ENCODE peak calls at places on chromosomes 13 and 19, in five cellular contexts. A is AG09319, U is GM13976, N is lower lobe of right lung, I is body of pancreas. H is an unnamed sample.

GRCh38 chr19:39692166-39692565 is 12.1 kb upstream of the LGALS14 start:
- DNase-seq in I (peak), A (no peak), U (no peak), N (no peak), H (no peak)

GRCh38 chr13:85492283-85492682 is 306.9 kb downstream of the SLITRK6 start:
- DNase-seq in I (no peak), A (no peak), N (no peak), U (no peak), H (no peak)

GRCh38 chr19:37691881-37692504 is 27.6 kb downstream of the ZNF607 start:
- DNase-seq in U (peak), I (peak), A (peak), N (peak), H (peak)

GRCh38 chr19:37654525-37654832 is 786 bp downstream of the ZFP30 start:
- DNase-seq in A (no peak), I (no peak), N (no peak), U (no peak), H (no peak)

GRCh38 chr19:49119411-49120324 is at the start of gene PPFIA3:
- DNase-seq in I (peak), U (no peak), N (peak), A (no peak), H (peak)

GRCh38 chr19:55209430-55210119 is at the start of gene PTPRH:
- DNase-seq in U (no peak), A (no peak), N (no peak), I (peak), H (no peak)

GRCh38 chr13:100667894-100668293 is 6.7 kb downstream of the TMTC4 start:
- DNase-seq in A (no peak), U (no peak), I (no peak), N (no peak), H (no peak)

GRCh38 chr19:51044327-51044726 is 9.5 kb upstream of the KLK12 start:
- DNase-seq in N (no peak), U (no peak), A (no peak), I (peak), H (no peak)

DNA sequence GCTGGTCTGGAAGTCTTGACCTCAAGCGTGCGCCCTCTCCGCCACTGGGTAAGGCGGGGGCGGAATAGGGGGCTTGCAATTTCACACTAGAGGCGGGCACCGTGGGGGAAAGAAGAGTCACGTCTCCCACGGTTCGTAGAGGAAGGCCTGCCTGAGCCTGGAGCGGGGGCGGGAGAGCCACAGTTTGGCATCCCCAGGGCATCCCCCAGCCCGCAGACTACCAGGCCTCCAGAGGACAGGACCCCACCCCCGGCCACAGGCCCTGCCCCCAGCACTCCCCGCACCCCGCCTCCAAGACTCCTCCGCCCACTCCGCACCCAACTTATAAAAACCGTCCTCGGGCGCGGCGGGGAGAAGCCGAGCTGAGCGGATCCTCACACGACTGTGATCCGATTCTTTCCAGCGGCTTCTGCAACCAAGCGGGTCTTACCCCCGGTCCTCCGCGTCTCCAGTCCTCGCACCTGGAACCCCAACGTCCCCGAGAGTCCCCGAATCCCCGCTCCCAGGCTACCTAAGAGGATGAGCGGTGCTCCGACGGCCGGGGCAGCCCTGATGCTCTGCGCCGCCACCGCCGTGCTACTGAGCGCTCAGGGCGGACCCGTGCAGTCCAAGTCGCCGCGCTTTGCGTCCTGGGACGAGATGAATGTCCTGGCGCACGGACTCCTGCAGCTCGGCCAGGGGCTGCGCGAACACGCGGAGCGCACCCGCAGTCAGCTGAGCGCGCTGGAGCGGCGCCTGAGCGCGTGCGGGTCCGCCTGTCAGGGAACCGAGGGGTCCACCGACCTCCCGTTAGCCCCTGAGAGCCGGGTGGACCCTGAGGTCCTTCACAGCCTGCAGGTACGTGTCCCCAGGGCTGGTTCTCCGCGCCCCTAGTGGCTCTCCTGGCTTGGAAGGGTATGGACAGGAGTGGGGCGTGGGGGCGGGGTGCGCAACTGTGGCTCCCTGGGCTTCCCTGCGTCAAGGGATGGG is at the start of gene ANGPTL4:
- DNase-seq in I (peak), U (peak), A (peak), N (peak), H (peak)
- TF ChIP-seq CTCF in I (peak), U (no peak), A (peak), N (no peak), H (no peak)

GRCh38 chr19:5337886-5338595 is 2.6 kb downstream of the PTPRS start:
- DNase-seq in I (no peak), A (no peak), U (no peak), N (no peak), H (no peak)

GRCh38 chr19:5339470-5339949 is 1.1 kb downstream of the PTPRS start:
- DNase-seq in A (no peak), U (peak), N (no peak), I (no peak), H (no peak)

GRCh38 chr19:5339950-5340636 is 519 bp downstream of the PTPRS start:
- DNase-seq in N (no peak), U (peak), I (no peak), A (no peak), H (no peak)

GRCh38 chr19:5337126-5337525 is 3.5 kb downstream of the PTPRS start:
- DNase-seq in U (no peak), A (no peak), I (no peak), N (no peak), H (no peak)

DNA sequence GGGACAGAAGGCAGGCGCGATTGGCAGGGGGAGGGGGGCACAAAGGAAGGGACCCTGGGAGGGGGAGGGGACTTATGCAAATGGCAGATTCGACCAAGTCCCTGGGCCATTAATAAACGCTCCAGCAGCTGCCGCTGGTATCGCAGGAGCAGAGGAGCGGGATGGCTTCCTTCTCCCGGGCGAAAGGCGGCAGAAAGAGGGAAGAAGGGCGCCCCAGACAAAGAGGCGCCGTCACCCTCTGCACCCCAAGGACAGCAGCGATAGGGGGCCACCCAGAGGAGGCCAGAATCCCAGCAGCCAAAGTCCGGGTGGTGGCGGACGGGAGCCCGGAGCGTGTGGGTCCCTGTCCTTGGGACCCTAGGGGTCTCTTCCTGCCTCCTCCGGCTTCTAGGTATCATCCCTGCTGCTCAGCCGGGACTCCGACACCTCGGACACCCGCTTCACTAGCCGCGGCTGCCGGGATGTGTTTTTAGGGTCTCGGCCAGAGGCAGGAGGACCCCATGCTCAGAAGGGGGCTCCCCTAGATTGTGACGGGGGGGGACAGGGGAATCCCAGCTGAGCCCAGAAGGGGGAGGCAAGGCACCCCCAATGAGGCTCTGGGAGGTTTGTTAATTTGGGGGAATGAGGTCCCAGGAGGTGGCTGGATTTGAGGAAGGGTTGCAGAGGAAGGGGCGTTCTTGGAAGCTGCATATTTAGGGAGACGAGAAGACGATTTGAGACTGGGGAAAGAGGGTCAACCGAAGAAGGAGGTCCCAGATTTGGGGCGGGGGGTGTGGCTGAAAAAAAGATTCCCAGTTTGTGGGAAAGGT is 1.7 kb downstream of the PTPRS start:
- DNase-seq in N (no peak), I (no peak), U (peak), A (no peak), H (no peak)
- TF ChIP-seq CTCF in N (no peak), I (no peak), U (peak), A (no peak), H (no peak)

DNA sequence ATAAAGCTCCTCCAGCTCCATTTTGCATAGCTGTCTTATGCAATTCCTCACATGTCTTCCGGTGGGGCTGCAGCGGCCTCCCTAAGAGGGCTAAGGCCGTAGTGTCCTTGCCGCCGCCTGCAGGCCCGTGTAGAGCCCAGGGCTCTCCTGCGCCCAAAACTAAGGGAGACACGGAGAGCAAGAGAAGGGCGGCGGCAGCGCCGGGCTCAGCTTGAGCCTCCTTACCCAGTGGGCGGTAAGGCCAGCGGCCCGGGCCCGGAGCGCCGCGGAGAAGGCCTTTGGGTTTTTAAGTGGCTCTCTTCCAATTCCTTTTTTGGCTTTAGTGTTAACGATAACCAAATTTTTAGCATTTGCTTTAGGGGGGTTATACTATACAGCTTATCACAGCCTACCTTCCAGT is 30.1 kb downstream of the ZNF677 start:
- DNase-seq in I (no peak), A (no peak), U (no peak), N (no peak), H (no peak)
- TF ChIP-seq CTCF in I (no peak), A (no peak), U (no peak), N (no peak), H (no peak)

DNA sequence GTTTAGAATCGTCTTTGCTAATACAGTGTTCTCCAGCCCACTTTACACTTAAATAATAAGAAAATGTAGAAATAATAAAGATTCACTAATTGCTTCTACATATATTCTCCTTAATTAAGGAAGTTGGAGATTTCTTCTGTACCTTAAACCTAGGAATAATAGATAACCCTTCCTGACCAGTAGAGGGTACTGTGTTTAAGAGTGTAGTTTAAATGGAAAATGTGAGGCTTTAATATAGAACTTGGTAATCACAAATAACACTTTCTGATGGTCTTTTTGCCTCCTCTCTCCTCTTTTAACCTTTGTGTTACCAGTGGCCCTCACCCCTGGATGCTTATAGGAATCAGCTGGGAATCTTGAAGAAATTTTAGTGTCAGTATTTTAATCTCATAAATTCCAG is 20.7 kb downstream of the POMP start:
- DNase-seq in A (no peak), I (no peak), N (no peak), U (peak), H (no peak)
- TF ChIP-seq CTCF in A (peak), I (peak), N (no peak), U (no peak), H (no peak)

GRCh38 chr13:43963726-43964125 is 84.0 kb downstream of the LACC1 start:
- DNase-seq in N (no peak), U (no peak), I (no peak), A (no peak), H (no peak)
- TF ChIP-seq CTCF in N (no peak), U (no peak), I (no peak), A (no peak), H (no peak)

DNA sequence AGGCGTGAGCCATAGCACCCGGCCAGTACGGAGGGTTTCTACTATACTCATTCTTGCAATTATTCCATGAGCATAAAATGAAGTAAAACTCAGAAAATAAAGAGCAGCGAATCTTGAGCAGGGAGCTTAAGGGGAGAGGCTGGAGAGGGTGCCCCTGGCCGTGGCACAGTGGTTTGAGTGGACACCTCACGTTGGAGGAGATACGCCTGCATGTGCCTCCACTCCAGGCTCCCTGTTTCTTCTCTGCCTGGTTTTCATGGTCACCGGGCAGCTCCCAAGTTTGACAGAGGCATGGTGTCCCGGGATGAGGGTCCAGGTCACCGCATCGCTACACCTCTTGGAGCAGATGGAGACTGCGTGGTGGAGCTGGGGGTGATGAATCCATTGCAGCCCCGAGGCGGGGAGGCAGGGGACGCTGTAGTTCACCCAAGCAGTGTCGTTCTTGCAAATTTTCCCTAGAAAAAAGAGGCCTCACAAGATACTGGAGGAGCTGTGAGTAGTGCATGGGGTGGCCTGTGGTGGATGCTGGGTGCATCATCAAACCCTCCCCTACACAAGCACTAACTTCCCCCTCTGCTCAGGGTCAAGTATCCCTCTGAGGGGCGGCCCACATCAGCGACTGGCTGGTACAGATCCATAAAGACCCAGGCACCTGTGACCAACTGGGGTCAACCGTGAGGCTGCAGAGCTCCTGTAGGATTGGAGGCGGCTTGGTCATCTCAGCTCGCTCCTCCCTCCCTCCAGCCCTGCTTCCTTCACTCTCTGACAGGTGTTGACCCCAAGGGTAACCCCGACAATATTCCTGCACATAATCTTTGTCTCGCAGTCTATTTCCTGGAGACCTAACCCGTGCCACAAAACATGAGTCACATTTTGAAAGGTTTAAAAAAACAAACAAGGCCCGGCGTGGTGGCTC is 3.6 kb upstream of the MIER2 start:
- DNase-seq in I (no peak), N (no peak), A (no peak), U (no peak), H (no peak)
- TF ChIP-seq CTCF in I (no peak), N (no peak), A (no peak), U (no peak), H (no peak)

DNA sequence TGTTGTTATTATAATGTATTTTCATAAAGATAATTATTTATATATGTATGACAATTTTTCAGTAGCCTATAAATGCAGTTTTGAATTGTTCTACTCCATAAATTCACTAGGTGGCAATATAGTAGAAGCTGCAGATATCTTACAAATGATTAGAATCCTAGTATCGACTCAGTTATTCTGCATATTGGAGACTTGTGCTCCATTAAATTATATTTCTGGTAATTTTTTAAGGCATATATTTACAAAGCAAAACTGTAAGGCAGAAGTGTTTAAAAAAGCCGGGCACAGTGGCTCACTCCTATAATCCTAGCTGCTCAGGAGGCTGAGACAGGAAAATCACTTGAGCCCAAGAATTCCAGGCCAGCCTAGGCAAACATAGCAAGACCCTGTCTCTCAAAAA is 58.7 kb downstream of the DPY19L3 start:
- DNase-seq in N (no peak), U (no peak), I (no peak), A (no peak), H (no peak)
- TF ChIP-seq CTCF in N (no peak), U (no peak), I (no peak), A (peak), H (no peak)

GRCh38 chr13:110642291-110642981 is 27.1 kb downstream of the NAXD start:
- DNase-seq in U (no peak), A (no peak), I (no peak), N (no peak), H (no peak)

GRCh38 chr13:110643324-110643723 is 28.0 kb downstream of the NAXD start:
- DNase-seq in A (no peak), U (no peak), N (no peak), I (no peak), H (no peak)

GRCh38 chr13:110640591-110641029 is 25.3 kb downstream of the NAXD start:
- DNase-seq in A (no peak), N (no peak), U (no peak), I (no peak), H (no peak)

GRCh38 chr13:110639935-110640334 is 24.6 kb downstream of the NAXD start:
- DNase-seq in U (no peak), N (no peak), I (no peak), A (no peak), H (no peak)

DNA sequence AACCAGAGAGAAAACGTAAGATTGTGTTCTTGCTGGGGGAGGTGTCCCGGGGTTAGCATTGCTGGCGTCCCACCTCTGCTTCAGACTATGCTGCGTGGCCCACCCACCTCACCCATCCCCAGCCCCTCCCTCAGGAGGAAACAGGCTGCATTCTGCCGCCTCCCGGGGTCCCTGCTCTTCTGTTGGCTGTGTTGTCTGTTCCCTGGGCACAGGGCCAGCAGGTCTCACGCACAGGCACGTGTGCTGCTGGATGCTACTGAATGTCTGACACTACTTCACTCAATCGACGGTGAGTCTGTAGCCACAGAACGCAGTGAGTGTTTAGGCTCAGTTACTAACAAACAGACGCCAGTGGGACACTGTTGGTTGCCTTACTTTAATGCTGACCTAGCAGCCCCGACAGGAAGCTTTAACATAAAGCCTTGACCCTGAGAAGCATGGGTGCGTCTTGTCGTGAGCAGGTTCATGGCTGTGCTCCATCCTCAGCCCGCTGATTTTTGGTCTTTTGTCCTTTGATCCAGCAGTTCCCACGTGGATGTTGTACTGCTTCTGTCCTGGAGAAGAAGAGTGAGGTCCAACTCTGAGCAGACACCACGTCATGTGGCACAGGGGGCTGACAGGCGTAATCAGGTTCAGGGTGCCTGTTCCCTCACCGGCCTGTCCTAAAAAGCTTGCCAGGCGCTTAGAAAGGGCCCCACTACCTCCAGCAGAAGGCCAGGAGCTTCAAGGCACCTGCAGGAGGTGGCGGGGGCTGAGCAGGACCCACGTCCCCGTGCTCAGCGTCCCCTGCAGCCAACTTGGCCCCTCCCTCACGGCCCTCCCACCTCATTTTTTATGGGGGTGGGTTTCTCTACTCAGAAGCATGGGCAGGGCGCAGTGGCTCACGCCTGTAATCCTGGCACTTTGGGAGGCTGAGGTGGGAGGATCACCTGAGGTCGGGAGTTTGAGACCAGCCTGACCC is 26.0 kb downstream of the NAXD start:
- DNase-seq in N (no peak), U (no peak), I (no peak), A (no peak), H (no peak)
- TF ChIP-seq CTCF in N (no peak), U (no peak), I (no peak), A (no peak), H (no peak)

H was measured in mesothelial cell of epicardium.